ENCODE peak calls at places on chromosomes 11 and 22, in five cellular contexts. I is PC-3, L is sigmoid colon, V is stomach, D is testis. F is an unnamed sample.

GRCh38 chr11:19429108-19429760 is 188.5 kb upstream of the E2F8 start:
- DNase-seq in L (no peak), I (no peak), D (no peak), V (peak; percentile 74), F (peak; percentile 53)

GRCh38 chr11:130815921-130816320 is 100.4 kb downstream of the SNX19 start:
- DNase-seq in L (no peak), D (no peak), V (no peak), I (no peak), F (no peak)

GRCh38 chr11:97610000-97610399 is 1220.2 kb downstream of the JRKL start:
- DNase-seq in L (no peak), V (no peak), D (no peak), I (peak; percentile 19), F (no peak)

GRCh38 chr11:65559951-65560537 is 1.9 kb upstream of the LTBP3 start:
- DNase-seq in L (peak; percentile 69), V (no peak), I (peak; percentile 98), D (no peak), F (no peak)

GRCh38 chr11:45332486-45332934 is 46.4 kb upstream of the SYT13 start:
- DNase-seq in D (peak; percentile 45), V (peak; percentile 45), I (no peak), L (peak; percentile 72), F (no peak)

GRCh38 chr11:57512646-57513445 is 2.7 kb downstream of the SLC43A1 start:
- DNase-seq in D (no peak), I (no peak), L (no peak), V (no peak), F (no peak)

GRCh38 chr11:101765932-101766331 is 148.9 kb upstream of the CEP126 start:
- DNase-seq in D (no peak), V (no peak), I (no peak), L (no peak), F (no peak)

GRCh38 chr11:22521226-22521625 is 104.4 kb downstream of the FANCF start:
- DNase-seq in I (peak; percentile 57), D (no peak), L (no peak), V (no peak), F (no peak)

GRCh38 chr11:132050081-132050480 is 679.7 kb downstream of the NTM start:
- DNase-seq in L (no peak), D (no peak), V (no peak), I (no peak), F (no peak)

GRCh38 chr22:47190276-47190956 is 428.0 kb downstream of the TBC1D22A start:
- DNase-seq in V (peak; percentile 22), I (no peak), L (peak; percentile 47), D (peak; percentile 4), F (no peak)

GRCh38 chr11:44456544-44457270 is 108.8 kb upstream of the CD82 start:
- DNase-seq in L (no peak), D (no peak), I (peak; percentile 24), V (no peak), F (no peak)

GRCh38 chr22:32591620-32592019 is 117.0 kb downstream of the FBXO7 start:
- DNase-seq in L (no peak), D (no peak), V (no peak), I (no peak), F (no peak)

GRCh38 chr11:73946798-73947458 is 3.9 kb upstream of the DNAJB13 start:
- DNase-seq in V (no peak), L (peak; percentile 6), I (no peak), D (no peak), F (no peak)

GRCh38 chr11:110148775-110149744 is 55.9 kb downstream of the ZC3H12C start:
- DNase-seq in L (no peak), V (no peak), D (no peak), I (peak; percentile 90), F (no peak)

GRCh38 chr11:117409511-117409910 is 81.9 kb downstream of the CEP164 start:
- DNase-seq in I (no peak), V (no peak), L (peak; percentile 28), D (no peak), F (no peak)

GRCh38 chr11:57406337-57406904 is 16.0 kb upstream of the PRG2 start:
- DNase-seq in L (no peak), D (no peak), I (peak; percentile 54), V (no peak), F (no peak)

GRCh38 chr11:10160350-10160749 is 133.7 kb downstream of the SBF2 start:
- DNase-seq in V (no peak), I (peak; percentile 28), L (no peak), D (no peak), F (no peak)

GRCh38 chr11:73241300-73241699 is 23.2 kb downstream of the P2RY2 start:
- DNase-seq in L (peak; percentile 9), V (no peak), D (no peak), I (no peak), F (no peak)

DNA sequence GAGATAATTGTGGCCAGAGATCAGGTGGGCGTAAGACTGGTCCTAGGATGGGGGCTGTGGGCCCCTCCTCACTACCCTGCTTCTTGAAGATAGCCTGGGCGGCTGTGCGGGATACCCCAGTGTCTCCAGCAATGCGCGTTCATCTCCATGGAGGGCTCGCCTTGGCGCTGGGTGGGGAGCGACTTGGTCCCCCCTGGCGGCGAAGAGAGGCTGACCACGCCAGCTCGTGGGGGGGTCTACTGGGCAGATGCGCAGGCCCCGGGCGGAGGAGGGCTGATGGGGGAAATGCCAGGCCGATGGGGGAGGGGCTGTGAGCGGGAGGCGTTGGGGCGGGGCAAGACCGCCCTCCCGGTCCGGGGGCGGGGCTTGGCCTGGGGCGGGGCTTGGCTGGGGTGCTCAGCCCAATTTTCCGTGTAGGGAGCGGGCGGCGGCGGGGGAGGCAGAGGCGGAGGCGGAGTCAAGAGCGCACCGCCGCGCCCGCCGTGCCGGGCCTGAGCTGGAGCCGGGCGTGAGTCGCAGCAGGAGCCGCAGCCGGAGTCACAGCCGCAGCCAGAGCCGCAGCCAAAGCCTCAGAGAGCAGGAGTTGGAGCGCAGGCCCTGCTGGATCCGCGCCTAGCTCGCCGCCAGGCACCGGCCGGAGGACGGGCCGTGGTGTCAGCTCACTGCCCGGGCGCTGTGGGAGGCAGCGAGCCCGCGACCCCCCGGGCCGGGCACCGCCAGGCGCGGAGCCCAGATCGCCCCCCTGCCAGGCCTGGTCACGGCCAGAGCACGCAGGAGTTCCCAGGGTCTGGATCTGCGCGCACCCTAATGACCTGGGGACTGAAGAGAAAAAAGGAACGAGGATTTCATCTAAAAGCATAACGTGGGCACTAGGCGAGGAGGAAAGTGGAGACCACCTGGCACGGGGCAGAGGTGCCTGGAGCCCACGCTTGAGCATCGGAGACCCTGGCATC is at the start of gene SLC35E4:
- DNase-seq in D (peak; percentile 95), V (peak; percentile 97), I (peak; percentile 83), L (peak; percentile 98), F (peak; percentile 92)
- TF ChIP-seq CTCF in D (no peak), V (no peak), I (peak; percentile 23), L (peak; percentile 18), F (no peak)

DNA sequence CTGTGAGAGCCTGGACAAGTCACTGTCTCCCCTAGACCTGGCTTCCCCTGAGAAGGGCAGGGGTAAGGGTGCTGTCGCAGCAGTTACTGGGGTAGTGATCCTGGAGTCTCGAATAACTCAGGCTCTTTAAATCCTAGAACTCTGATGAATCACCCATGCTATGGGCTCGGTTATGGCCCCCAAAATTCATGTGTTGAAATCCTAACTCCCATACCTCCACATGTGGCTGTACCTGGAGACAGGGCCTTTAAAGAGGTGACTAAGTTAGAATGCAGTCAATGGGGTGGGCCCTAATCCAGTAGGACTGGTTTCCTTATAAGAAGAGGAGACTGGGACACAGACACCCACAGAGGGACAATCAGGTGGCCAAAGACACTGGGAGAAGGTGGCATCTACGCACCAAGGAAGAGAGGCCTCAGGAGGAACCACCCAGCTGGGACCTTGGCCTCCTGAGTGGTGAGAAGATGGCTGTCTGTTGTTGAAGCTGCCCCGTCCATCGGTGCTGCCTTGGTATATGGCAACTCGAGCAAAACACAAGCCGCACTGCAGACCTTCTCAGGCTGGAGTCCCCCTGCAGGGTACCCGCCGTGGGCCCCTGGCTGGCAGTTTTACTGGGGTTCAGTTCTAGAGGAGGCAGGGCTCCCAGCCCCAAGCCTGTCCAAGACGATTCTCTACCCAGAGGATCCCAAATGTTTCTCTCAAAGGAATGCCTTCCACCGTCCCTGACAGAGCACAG is 48.8 kb upstream of the SHISAL1 start:
- DNase-seq in I (peak; percentile 78), V (no peak), L (peak; percentile 63), D (no peak), F (no peak)
- H3K4me1 ChIP-seq in I (peaks cover 48% of the 10 kb centered on the region), V (peaks cover 47% of the 10 kb centered on the region), L (no peaks in the 10 kb centered on the region), D (peaks cover 6% of the 10 kb centered on the region), F (peaks cover 58% of the 10 kb centered on the region)

GRCh38 chr22:50506611-50507420 is 686 bp downstream of the LMF2 start:
- DNase-seq in I (no peak), V (no peak), L (peak; percentile 82), D (no peak), F (no peak)

GRCh38 chr22:50505776-50506610 is 1.5 kb downstream of the LMF2 start:
- DNase-seq in V (no peak), L (peak; percentile 66), I (no peak), D (no peak), F (no peak)

GRCh38 chr22:50508897-50509296 is 873 bp downstream of the NCAPH2 start:
- DNase-seq in L (no peak), I (no peak), D (no peak), V (no peak), F (no peak)

GRCh38 chr22:50507421-50507990 is at the start of gene LMF2:
- DNase-seq in V (peak; percentile 94), I (peak; percentile 67), L (peak; percentile 94), D (peak; percentile 92), F (peak; percentile 87)

DNA sequence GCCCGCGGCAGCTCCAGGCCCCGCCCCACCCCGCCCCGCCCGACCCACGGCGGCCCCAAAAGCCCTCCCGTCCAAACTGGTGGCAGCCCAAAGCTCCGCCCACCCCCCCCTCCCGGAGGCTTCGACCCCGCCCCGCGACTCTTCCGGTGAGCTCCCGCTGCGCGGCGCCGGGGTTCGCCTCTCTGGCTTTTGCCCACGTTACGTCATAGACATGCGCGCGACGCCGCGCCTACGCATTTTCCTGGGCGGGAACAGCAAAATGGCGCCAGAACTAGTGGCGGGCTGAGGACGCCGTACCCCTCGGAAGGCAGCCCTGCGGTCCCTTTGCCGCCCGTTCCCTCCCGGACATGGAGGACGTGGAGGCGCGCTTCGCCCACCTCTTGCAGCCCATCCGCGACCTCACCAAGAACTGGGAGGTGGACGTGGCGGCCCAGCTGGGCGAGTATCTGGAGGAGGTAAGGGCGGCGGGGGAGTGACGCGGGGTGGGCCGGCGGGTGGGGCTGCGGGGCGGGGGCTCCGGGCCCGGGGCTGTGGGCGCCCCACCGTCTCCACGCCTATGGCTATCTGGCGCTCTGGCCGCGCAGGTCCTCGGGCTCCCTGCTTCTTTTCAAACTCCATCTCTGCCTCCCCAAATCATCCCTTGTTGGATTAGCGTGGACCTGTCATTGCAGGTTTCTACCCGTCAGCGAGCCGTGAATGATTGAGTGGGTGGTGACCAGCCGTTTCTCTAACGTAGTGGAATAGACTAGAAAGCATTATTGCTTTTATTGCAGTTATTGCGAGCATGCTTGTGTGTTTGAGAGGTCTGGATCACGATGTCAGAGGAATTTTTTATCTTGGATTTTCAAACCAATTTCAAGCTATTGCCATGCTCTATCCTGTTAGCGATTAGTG is at the start of gene NCAPH2:
- DNase-seq in D (peak; percentile 96), V (peak; percentile 98), I (peak; percentile 94), L (peak; percentile 98), F (peak; percentile 97)
- TF ChIP-seq CTCF in D (no peak), V (no peak), I (no peak), L (no peak), F (no peak)

GRCh38 chr11:70019576-70020011 is 58.5 kb upstream of the ANO1 start:
- DNase-seq in D (no peak), L (no peak), I (no peak), V (no peak), F (no peak)

GRCh38 chr11:70020336-70021214 is 57.5 kb upstream of the ANO1 start:
- DNase-seq in V (no peak), L (no peak), D (no peak), I (peak; percentile 42), F (no peak)

GRCh38 chr11:70018816-70019215 is 59.3 kb upstream of the ANO1 start:
- DNase-seq in V (no peak), I (no peak), D (no peak), L (no peak), F (no peak)

GRCh38 chr11:70014291-70014690 is 63.8 kb upstream of the ANO1 start:
- DNase-seq in V (no peak), I (no peak), D (no peak), L (no peak), F (no peak)

GRCh38 chr11:70016666-70017347 is 61.3 kb upstream of the ANO1 start:
- DNase-seq in L (no peak), I (peak; percentile 100), V (no peak), D (no peak), F (no peak)
- H3K4me1 ChIP-seq in L (no peaks in the 10 kb centered on the region), I (peaks cover 30% of the 10 kb centered on the region), V (no peaks in the 10 kb centered on the region), D (no peaks in the 10 kb centered on the region), F (peaks cover 6% of the 10 kb centered on the region)